ENCODE peak calls at places on chromosomes 12 and 14, in four cellular contexts. One of them, this sample, is unnamed.

GRCh38 chr14:26765768-26766550 is 168.1 kb upstream of the NOVA1 start:
- DNase-seq in WTC11: no peak
- DNase-seq in HepG2: no peak
- DNase-seq in K562: no peak
- DNase-seq in this sample: no peak

GRCh38 chr14:61598980-61599379 is 96.3 kb upstream of the HIF1A start:
- DNase-seq in WTC11: no peak
- DNase-seq in HepG2: peak; percentile 50
- DNase-seq in K562: no peak
- DNase-seq in this sample: no peak

GRCh38 chr14:69839017-69839416 is 40.2 kb upstream of the SMOC1 start:
- DNase-seq in WTC11: no peak
- DNase-seq in HepG2: no peak
- DNase-seq in K562: no peak
- DNase-seq in this sample: no peak

GRCh38 chr12:121804417-121805111 is 755 bp downstream of the SETD1B start:
- DNase-seq in WTC11: no peak
- DNase-seq in HepG2: peak; percentile 55
- DNase-seq in K562: no peak
- DNase-seq in this sample: no peak

GRCh38 chr14:60656755-60657608 is 7.7 kb upstream of the SIX1 start:
- DNase-seq in WTC11: peak; percentile 86
- DNase-seq in HepG2: peak; percentile 58
- DNase-seq in K562: no peak
- DNase-seq in this sample: no peak

GRCh38 chr14:77315115-77315944 is 5.4 kb downstream of the POMT2 start:
- DNase-seq in WTC11: no peak
- DNase-seq in HepG2: no peak
- DNase-seq in K562: no peak
- DNase-seq in this sample: no peak

GRCh38 chr14:102020058-102020971 is 55.9 kb downstream of the DYNC1H1 start:
- DNase-seq in WTC11: no peak
- DNase-seq in HepG2: no peak
- DNase-seq in K562: no peak
- DNase-seq in this sample: no peak

GRCh38 chr12:131487379-131488129 is 223.3 kb upstream of the SFSWAP start:
- DNase-seq in WTC11: no peak
- DNase-seq in HepG2: no peak
- DNase-seq in K562: no peak
- DNase-seq in this sample: no peak

GRCh38 chr12:118126119-118126757 is 9.7 kb upstream of the PEBP1 start:
- DNase-seq in WTC11: no peak
- DNase-seq in HepG2: peak; percentile 66
- DNase-seq in K562: no peak
- DNase-seq in this sample: no peak

GRCh38 chr12:130494736-130495135 is 157.0 kb downstream of the PIWIL1 start:
- DNase-seq in WTC11: no peak
- DNase-seq in HepG2: no peak
- DNase-seq in K562: no peak
- DNase-seq in this sample: no peak

GRCh38 chr12:5268424-5269210 is 163.3 kb upstream of the NTF3 start:
- DNase-seq in WTC11: no peak
- DNase-seq in HepG2: no peak
- DNase-seq in K562: no peak
- DNase-seq in this sample: no peak

GRCh38 chr14:76957224-76957881 is 71.2 kb downstream of the IRF2BPL start:
- DNase-seq in WTC11: no peak
- DNase-seq in HepG2: no peak
- DNase-seq in K562: no peak
- DNase-seq in this sample: no peak

GRCh38 chr12:27343255-27344000 is 10.8 kb downstream of the BMAL2 start:
- DNase-seq in WTC11: no peak
- DNase-seq in HepG2: no peak
- DNase-seq in K562: no peak
- DNase-seq in this sample: no peak

GRCh38 chr12:131862994-131863710 is 31.3 kb upstream of the ULK1 start:
- DNase-seq in WTC11: no peak
- DNase-seq in HepG2: no peak
- DNase-seq in K562: peak; percentile 88
- DNase-seq in this sample: no peak

GRCh38 chr12:44876554-44877275 is 600 bp upstream of the NELL2 start:
- DNase-seq in WTC11: peak; percentile 80
- DNase-seq in HepG2: no peak
- DNase-seq in K562: peak; percentile 23
- DNase-seq in this sample: peak; percentile 59

GRCh38 chr12:74537707-74538385 is at the start of gene ATXN7L3B:
- DNase-seq in WTC11: peak; percentile 93
- DNase-seq in HepG2: peak; percentile 89
- DNase-seq in K562: peak; percentile 94
- DNase-seq in this sample: peak; percentile 91

GRCh38 chr14:105300542-105301102 is at the start of gene BRF1:
- DNase-seq in WTC11: peak; percentile 98
- DNase-seq in HepG2: peak; percentile 86
- DNase-seq in K562: peak; percentile 88
- DNase-seq in this sample: peak; percentile 95

GRCh38 chr12:29581641-29582040 is 84.2 kb upstream of the OVCH1 start:
- DNase-seq in WTC11: no peak
- DNase-seq in HepG2: no peak
- DNase-seq in K562: no peak
- DNase-seq in this sample: no peak

GRCh38 chr12:68766646-68767045 is 20.7 kb downstream of the SLC35E3 start:
- DNase-seq in WTC11: no peak
- DNase-seq in HepG2: no peak
- DNase-seq in K562: no peak
- DNase-seq in this sample: no peak

GRCh38 chr14:94598816-94599655 is 13.2 kb upstream of the SERPINA3 start:
- DNase-seq in WTC11: no peak
- DNase-seq in HepG2: peak; percentile 100
- DNase-seq in K562: no peak
- DNase-seq in this sample: no peak

GRCh38 chr14:100988411-100988900 is 84.9 kb upstream of the RTL1 start:
- DNase-seq in WTC11: no peak
- DNase-seq in HepG2: peak; percentile 50
- DNase-seq in K562: no peak
- DNase-seq in this sample: no peak

GRCh38 chr12:104702565-104703139 is 245.9 kb downstream of the CHST11 start:
- DNase-seq in WTC11: no peak
- DNase-seq in HepG2: no peak
- DNase-seq in K562: no peak
- DNase-seq in this sample: no peak

GRCh38 chr12:68290126-68290525 is 36.7 kb upstream of the IL22 start:
- DNase-seq in WTC11: no peak
- DNase-seq in HepG2: no peak
- DNase-seq in K562: no peak
- DNase-seq in this sample: no peak

DNA sequence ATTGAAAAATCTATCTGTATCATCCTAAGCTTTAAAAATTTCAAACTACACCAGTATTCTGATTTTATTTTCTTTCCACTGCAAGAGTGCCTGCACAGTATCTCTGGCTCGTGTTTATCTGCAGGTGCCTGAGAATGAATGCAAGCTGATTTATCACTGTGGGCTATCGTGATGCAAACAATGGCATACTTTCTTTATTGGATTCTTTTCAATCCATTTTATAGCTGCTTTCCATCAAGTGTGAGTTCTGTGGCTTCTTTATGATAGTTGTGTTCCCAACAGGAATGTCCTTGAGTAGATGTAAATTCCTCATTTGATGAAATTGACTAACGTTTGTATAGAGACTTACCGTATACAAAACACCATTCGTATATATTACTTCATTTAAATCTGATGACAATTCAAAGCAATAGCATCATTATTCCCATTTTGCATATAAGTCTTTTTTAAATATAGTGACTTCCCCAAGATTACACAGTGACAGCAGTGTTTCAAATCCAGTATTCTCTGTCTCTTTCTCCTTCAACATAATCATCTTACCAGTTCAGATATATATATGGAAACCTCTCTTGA is 160.3 kb upstream of the ABCD2 start:
- DNase-seq in WTC11: no peak
- DNase-seq in HepG2: no peak
- DNase-seq in K562: no peak
- DNase-seq in this sample: no peak
- TF ChIP-seq ELF4 in WTC11: no peak
- TF ChIP-seq ELF4 in HepG2: no peak
- TF ChIP-seq ELF4 in K562: no peak
- TF ChIP-seq ELF4 in this sample: no peak

GRCh38 chr14:71714225-71714624 is 218.0 kb upstream of the RGS6 start:
- DNase-seq in WTC11: no peak
- DNase-seq in HepG2: no peak
- DNase-seq in K562: no peak
- DNase-seq in this sample: no peak

GRCh38 chr14:71713061-71713850 is 219.0 kb upstream of the RGS6 start:
- DNase-seq in WTC11: no peak
- DNase-seq in HepG2: no peak
- DNase-seq in K562: no peak
- DNase-seq in this sample: no peak

GRCh38 chr14:71712478-71712877 is 219.8 kb upstream of the RGS6 start:
- DNase-seq in WTC11: no peak
- DNase-seq in HepG2: no peak
- DNase-seq in K562: no peak
- DNase-seq in this sample: no peak

GRCh38 chr14:71720978-71721624 is 211.1 kb upstream of the RGS6 start:
- DNase-seq in WTC11: peak; percentile 61
- DNase-seq in HepG2: peak; percentile 53
- DNase-seq in K562: peak; percentile 37
- DNase-seq in this sample: peak; percentile 59

DNA sequence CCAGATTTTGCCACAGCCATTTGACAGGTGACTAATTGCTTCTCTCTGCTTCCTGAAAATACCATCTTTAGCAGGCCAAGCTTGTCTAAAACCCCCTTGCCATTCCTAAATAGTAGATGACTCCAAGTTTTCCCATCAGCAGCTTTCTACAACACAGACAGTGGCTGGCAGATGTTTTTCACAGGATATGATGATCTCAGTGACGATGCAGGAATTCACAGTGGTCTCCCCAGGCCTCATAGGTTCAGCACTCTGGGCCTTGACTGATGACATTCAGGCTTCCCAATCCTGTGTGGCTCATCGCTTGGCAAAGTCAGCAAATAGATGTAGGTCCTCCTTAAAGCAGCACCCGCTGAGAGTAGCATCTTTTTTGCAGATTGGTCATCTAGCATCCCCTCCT is 215.9 kb upstream of the RGS6 start:
- DNase-seq in WTC11: no peak
- DNase-seq in HepG2: no peak
- DNase-seq in K562: no peak
- DNase-seq in this sample: no peak
- TF ChIP-seq ELF4 in WTC11: no peak
- TF ChIP-seq ELF4 in HepG2: no peak
- TF ChIP-seq ELF4 in K562: no peak
- TF ChIP-seq ELF4 in this sample: no peak

DNA sequence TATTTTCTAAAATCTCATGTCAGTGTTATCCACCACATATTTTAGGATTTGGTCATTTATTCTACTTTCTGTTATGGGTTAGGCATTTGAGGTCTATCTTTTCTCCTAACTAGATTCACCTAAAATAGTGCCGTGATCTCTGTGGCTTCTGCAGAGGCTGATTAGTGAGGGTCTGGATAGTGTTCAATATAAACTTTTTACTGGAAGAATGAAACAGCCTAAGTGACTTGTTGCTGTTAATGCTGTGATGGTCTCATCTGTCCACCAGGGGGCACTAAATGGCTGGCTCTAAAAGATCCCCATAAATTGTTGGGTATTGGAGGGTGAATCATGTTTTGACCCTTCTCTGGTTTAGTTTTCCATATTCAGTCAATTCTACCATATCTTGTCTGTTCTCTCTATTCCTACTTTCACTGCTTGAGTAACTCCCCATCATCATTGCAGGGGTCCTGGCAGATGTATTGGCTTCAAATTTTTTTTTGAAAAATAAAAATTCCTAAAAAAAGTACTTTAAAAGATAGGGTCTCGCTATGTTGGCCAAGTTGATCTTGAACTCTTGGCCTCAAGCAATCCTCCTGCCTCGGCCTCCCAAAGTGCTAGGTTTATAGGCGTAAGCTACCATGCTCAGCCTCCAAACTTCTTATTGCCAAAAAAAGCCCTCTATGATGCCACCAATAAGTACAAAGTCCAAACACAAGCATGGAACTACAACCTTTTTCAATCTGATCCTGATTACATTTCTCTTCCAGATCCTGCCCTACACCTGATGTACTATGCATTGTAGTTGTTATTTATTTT is 6.9 kb downstream of the PABPN1 start:
- DNase-seq in WTC11: peak; percentile 72
- DNase-seq in HepG2: peak; percentile 89
- DNase-seq in K562: peak; percentile 68
- DNase-seq in this sample: peak; percentile 69
- TF ChIP-seq ELF4 in WTC11: no peak
- TF ChIP-seq ELF4 in HepG2: no peak
- TF ChIP-seq ELF4 in K562: no peak
- TF ChIP-seq ELF4 in this sample: no peak

GRCh38 chr12:116880213-116880816 is 926 bp downstream of the HRK start:
- DNase-seq in WTC11: no peak
- DNase-seq in HepG2: no peak
- DNase-seq in K562: no peak
- DNase-seq in this sample: no peak

GRCh38 chr12:116879509-116880212 is 1.6 kb downstream of the HRK start:
- DNase-seq in WTC11: no peak
- DNase-seq in HepG2: no peak
- DNase-seq in K562: no peak
- DNase-seq in this sample: peak; percentile 21

GRCh38 chr12:116876151-116876869 is 4.9 kb downstream of the HRK start:
- DNase-seq in WTC11: peak; percentile 50
- DNase-seq in HepG2: no peak
- DNase-seq in K562: no peak
- DNase-seq in this sample: no peak

GRCh38 chr12:116880817-116881324 is 370 bp downstream of the HRK start:
- DNase-seq in WTC11: peak; percentile 71
- DNase-seq in HepG2: peak; percentile 27
- DNase-seq in K562: peak; percentile 70
- DNase-seq in this sample: peak; percentile 70

DNA sequence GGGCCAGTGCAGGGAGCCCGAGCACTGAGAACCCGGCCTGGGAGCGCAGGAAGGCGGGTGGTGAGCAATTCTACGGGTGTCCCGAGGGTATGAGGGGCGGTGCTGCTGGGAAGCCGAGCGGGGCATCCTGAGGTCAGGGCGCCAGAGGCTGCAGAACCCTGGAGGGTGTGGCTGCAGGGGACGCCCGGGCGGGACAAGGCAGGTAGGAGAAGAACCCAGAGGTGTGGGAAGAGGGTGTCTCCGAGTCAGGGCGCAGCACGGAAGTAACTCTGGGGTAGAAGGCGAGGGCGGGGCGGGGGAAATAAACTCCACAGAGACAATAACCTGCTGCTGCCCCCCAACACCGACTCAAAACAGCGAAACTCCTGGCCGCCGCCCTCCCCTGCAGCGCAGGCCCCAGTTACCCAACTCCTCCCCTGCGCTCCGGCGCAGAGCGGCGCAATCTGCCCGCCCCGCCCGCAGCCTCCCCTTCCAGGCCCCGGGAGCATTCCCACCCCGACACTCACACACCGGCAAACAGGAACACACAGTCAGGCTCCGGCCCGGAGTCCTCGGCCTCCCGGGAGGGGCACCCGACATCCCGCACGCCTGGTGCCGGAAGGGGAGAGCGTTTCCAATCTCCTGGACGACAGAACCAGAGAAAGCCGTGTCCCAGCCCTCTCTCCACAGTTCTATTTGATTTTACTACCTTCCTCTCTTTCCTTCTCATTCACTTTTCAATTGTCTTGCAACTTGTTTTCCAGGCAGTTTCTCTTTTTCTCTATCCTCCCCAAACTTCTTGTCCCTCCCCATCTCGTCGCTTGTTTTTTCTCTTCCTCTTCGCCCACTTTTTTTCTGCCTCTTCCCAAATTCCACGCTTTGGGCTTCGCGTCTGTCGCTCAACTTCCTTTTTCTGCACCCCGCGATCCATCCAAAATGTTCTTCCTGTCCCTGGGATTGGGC is 2.4 kb downstream of the HRK start:
- DNase-seq in WTC11: peak; percentile 49
- DNase-seq in HepG2: no peak
- DNase-seq in K562: no peak
- DNase-seq in this sample: peak; percentile 46
- TF ChIP-seq ELF4 in WTC11: no peak
- TF ChIP-seq ELF4 in HepG2: no peak
- TF ChIP-seq ELF4 in K562: no peak
- TF ChIP-seq ELF4 in this sample: no peak

This sample was measured in HEK293T.